ENCODE peak calls at places on chromosome 15, in seven cellular contexts. One of them, this sample, is unnamed.
A peak's percentile ranks its signal among the peaks of the same experiment; 100 is the strongest.

GRCh38 chr15:59013246-59013645 is 25.8 kb downstream of the RNF111 start:
- DNase-seq in spleen: no peak
- DNase-seq in psoas muscle: no peak
- DNase-seq in H1: no peak
- DNase-seq in H9: no peak
- DNase-seq in AG04450: no peak
- DNase-seq in naive thymus-derived CD4-positive, alpha-beta T cell: no peak
- DNase-seq in this sample: no peak

GRCh38 chr15:33256874-33257273 is 53.9 kb upstream of the RYR3 start:
- DNase-seq in H1: no peak
- DNase-seq in H9: no peak
- DNase-seq in AG04450: no peak
- DNase-seq in spleen: no peak
- DNase-seq in naive thymus-derived CD4-positive, alpha-beta T cell: no peak
- DNase-seq in psoas muscle: no peak
- DNase-seq in this sample: no peak

GRCh38 chr15:78211189-78211921 is 23.0 kb downstream of the ACSBG1 start:
- DNase-seq in H1: peak; percentile 30
- DNase-seq in spleen: peak; percentile 19
- DNase-seq in AG04450: no peak
- DNase-seq in psoas muscle: no peak
- DNase-seq in naive thymus-derived CD4-positive, alpha-beta T cell: no peak
- DNase-seq in H9: no peak
- DNase-seq in this sample: no peak

GRCh38 chr15:77493324-77493907 is 72.7 kb downstream of the HMG20A start:
- DNase-seq in H9: no peak
- DNase-seq in psoas muscle: no peak
- DNase-seq in naive thymus-derived CD4-positive, alpha-beta T cell: no peak
- DNase-seq in H1: no peak
- DNase-seq in AG04450: no peak
- DNase-seq in spleen: no peak
- DNase-seq in this sample: no peak

GRCh38 chr15:48577495-48577894 is 68.0 kb downstream of the FBN1 start:
- DNase-seq in AG04450: no peak
- DNase-seq in H9: no peak
- DNase-seq in psoas muscle: no peak
- DNase-seq in naive thymus-derived CD4-positive, alpha-beta T cell: no peak
- DNase-seq in spleen: no peak
- DNase-seq in H1: no peak
- DNase-seq in this sample: no peak

GRCh38 chr15:69298697-69299441 is at the start of gene PAQR5:
- DNase-seq in H1: peak; percentile 63
- DNase-seq in AG04450: no peak
- DNase-seq in psoas muscle: peak; percentile 31
- DNase-seq in naive thymus-derived CD4-positive, alpha-beta T cell: no peak
- DNase-seq in spleen: no peak
- DNase-seq in H9: peak; percentile 54
- DNase-seq in this sample: peak; percentile 35

GRCh38 chr15:45429974-45430792 is 51.8 kb upstream of the GATM start:
- DNase-seq in H9: peak; percentile 78
- DNase-seq in psoas muscle: peak; percentile 71
- DNase-seq in naive thymus-derived CD4-positive, alpha-beta T cell: peak; percentile 86
- DNase-seq in AG04450: peak; percentile 10
- DNase-seq in spleen: peak; percentile 94
- DNase-seq in H1: peak; percentile 98
- DNase-seq in this sample: peak; percentile 37

GRCh38 chr15:44580105-44580504 is 43.2 kb downstream of the EIF3J start:
- DNase-seq in naive thymus-derived CD4-positive, alpha-beta T cell: no peak
- DNase-seq in AG04450: no peak
- DNase-seq in spleen: no peak
- DNase-seq in H9: no peak
- DNase-seq in H1: no peak
- DNase-seq in psoas muscle: no peak
- DNase-seq in this sample: no peak

GRCh38 chr15:29682781-29683180 is 139.5 kb downstream of the TJP1 start:
- DNase-seq in H9: no peak
- DNase-seq in AG04450: no peak
- DNase-seq in H1: no peak
- DNase-seq in naive thymus-derived CD4-positive, alpha-beta T cell: no peak
- DNase-seq in spleen: no peak
- DNase-seq in psoas muscle: no peak
- DNase-seq in this sample: no peak

GRCh38 chr15:59501531-59502113 is 63.6 kb downstream of the FAM81A start:
- DNase-seq in psoas muscle: no peak
- DNase-seq in H1: peak; percentile 63
- DNase-seq in naive thymus-derived CD4-positive, alpha-beta T cell: no peak
- DNase-seq in AG04450: no peak
- DNase-seq in H9: peak; percentile 66
- DNase-seq in spleen: no peak
- DNase-seq in this sample: peak; percentile 37

GRCh38 chr15:65818927-65819562 is 27.0 kb upstream of the DENND4A start:
- DNase-seq in AG04450: no peak
- DNase-seq in spleen: no peak
- DNase-seq in H9: no peak
- DNase-seq in naive thymus-derived CD4-positive, alpha-beta T cell: peak; percentile 90
- DNase-seq in H1: no peak
- DNase-seq in psoas muscle: no peak
- DNase-seq in this sample: no peak

GRCh38 chr15:101504866-101505609 is 15.5 kb upstream of the PCSK6 start:
- DNase-seq in H1: peak; percentile 26
- DNase-seq in AG04450: no peak
- DNase-seq in H9: no peak
- DNase-seq in spleen: no peak
- DNase-seq in psoas muscle: no peak
- DNase-seq in naive thymus-derived CD4-positive, alpha-beta T cell: no peak
- DNase-seq in this sample: no peak

GRCh38 chr15:87873501-87873900 is 383.0 kb downstream of the NTRK3 start:
- DNase-seq in H1: no peak
- DNase-seq in AG04450: no peak
- DNase-seq in psoas muscle: no peak
- DNase-seq in H9: no peak
- DNase-seq in spleen: no peak
- DNase-seq in naive thymus-derived CD4-positive, alpha-beta T cell: no peak
- DNase-seq in this sample: no peak

GRCh38 chr15:50880651-50881114 is 27.8 kb upstream of the AP4E1 start:
- DNase-seq in psoas muscle: no peak
- DNase-seq in H9: no peak
- DNase-seq in spleen: no peak
- DNase-seq in naive thymus-derived CD4-positive, alpha-beta T cell: no peak
- DNase-seq in H1: no peak
- DNase-seq in AG04450: peak; percentile 43
- DNase-seq in this sample: no peak

GRCh38 chr15:35023794-35024193 is 35.7 kb upstream of the ZNF770 start:
- DNase-seq in psoas muscle: no peak
- DNase-seq in AG04450: no peak
- DNase-seq in H1: no peak
- DNase-seq in naive thymus-derived CD4-positive, alpha-beta T cell: no peak
- DNase-seq in H9: peak; percentile 46
- DNase-seq in spleen: no peak
- DNase-seq in this sample: no peak

GRCh38 chr15:41804361-41804760 is 23.5 kb upstream of the JMJD7 start:
- DNase-seq in H1: no peak
- DNase-seq in naive thymus-derived CD4-positive, alpha-beta T cell: no peak
- DNase-seq in psoas muscle: no peak
- DNase-seq in spleen: no peak
- DNase-seq in AG04450: no peak
- DNase-seq in H9: no peak
- DNase-seq in this sample: no peak

GRCh38 chr15:37045859-37046318 is 54.5 kb downstream of the MEIS2 start:
- DNase-seq in H9: peak; percentile 64
- DNase-seq in H1: peak; percentile 57
- DNase-seq in spleen: no peak
- DNase-seq in psoas muscle: no peak
- DNase-seq in naive thymus-derived CD4-positive, alpha-beta T cell: no peak
- DNase-seq in AG04450: no peak
- DNase-seq in this sample: peak; percentile 41

GRCh38 chr15:43165801-43166325 is 19.3 kb upstream of the CCNDBP1 start:
- DNase-seq in H1: no peak
- DNase-seq in AG04450: no peak
- DNase-seq in psoas muscle: no peak
- DNase-seq in naive thymus-derived CD4-positive, alpha-beta T cell: no peak
- DNase-seq in spleen: no peak
- DNase-seq in H9: no peak
- DNase-seq in this sample: no peak
- H3K27ac ChIP-seq in H1: no peak overlapping the region
- H3K27ac ChIP-seq in AG04450: no peak overlapping the region
- H3K27ac ChIP-seq in psoas muscle: no peak overlapping the region
- H3K27ac ChIP-seq in naive thymus-derived CD4-positive, alpha-beta T cell: no peak overlapping the region
- H3K27ac ChIP-seq in spleen: no peak overlapping the region
- H3K27ac ChIP-seq in H9: no peak overlapping the region
- H3K27ac ChIP-seq in this sample: no peak overlapping the region

DNA sequence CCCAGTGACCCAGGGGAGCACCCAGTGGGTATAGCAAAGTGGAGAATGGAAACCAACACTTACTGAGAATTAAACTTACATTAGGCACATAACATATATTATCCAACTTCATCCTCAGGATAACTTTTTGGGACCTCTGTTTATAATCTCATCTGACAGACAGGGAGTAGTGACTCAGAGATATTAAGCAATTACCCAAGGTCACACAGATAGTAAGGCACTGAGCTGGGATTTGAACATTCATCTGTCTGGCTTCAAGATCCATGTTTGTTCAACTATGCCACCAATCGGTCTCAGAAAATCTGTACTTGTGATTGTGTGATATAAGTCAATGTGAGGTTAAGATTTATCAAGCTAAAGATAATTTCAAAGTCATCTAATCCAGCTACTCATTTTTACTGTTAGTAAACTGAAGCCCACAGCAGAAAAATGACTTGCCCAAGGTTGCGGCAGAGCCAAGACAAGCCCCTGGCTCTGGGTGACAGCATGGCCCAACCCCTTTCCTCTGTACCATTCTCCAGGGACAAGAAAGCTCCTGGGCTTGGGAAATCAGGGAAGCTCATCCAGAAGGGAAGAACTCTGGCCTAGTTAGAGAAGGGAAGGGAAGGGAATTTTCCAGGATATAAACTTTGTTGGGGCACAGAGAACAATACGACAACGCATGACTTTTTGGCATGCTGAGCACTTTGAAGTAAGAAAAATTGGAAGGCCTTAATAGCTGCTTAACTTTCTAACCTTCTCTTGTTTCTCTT is 137.9 kb upstream of the SMAD3 start:
- DNase-seq in H9: peak; percentile 6
- DNase-seq in psoas muscle: no peak
- DNase-seq in spleen: no peak
- DNase-seq in H1: no peak
- DNase-seq in naive thymus-derived CD4-positive, alpha-beta T cell: no peak
- DNase-seq in AG04450: no peak
- DNase-seq in this sample: no peak
- H3K27ac ChIP-seq in H9: no peak overlapping the region
- H3K27ac ChIP-seq in psoas muscle: no peak overlapping the region
- H3K27ac ChIP-seq in spleen: no peak overlapping the region
- H3K27ac ChIP-seq in H1: no peak overlapping the region
- H3K27ac ChIP-seq in naive thymus-derived CD4-positive, alpha-beta T cell: no peak overlapping the region
- H3K27ac ChIP-seq in AG04450: no peak overlapping the region
- H3K27ac ChIP-seq in this sample: no peak overlapping the region

DNA sequence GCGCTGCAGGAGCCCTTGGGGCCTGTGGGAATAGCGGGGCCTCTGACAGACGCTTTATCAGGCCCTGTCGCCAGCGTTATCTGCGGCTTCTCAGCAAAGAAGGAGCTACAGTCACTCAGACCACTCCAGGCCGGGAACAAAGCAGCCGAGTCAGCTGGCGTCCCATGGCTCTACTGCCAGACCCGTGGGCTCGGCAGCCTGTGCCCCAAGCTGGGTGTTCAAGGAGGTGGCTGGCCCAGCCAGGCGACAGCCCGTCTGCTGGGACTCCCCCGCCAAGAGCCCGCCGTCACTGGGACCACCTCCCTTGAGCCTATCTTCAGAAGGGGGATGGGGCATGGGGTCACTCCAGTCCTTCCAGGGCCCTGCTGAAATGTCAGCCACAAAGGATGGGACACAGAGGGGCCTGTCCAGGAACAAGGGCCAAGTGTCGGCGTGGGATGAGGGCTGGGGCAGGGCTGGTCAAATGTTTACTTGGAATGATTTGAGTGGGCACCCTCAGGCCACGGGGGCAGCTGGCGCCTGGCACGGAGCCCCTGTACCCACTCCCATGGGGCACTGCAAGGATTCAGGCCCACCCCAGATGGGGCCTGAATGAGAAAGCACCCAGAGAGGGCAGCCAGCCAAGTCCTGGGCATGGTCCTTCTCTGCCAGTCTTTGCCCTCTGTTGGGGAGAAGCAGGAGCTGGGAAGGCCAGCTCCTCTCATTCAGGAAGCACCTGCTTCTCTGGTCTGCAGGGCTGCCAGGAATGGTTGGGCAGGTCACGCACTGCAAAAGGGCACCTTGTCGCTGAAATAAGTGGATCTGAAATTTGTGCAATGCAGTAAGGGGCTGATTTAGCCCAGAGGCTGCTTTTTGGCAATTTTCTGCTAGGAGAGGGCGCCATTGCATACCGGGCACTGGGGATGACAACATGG is 148.3 kb downstream of the SMAD6 start:
- DNase-seq in spleen: no peak
- DNase-seq in naive thymus-derived CD4-positive, alpha-beta T cell: no peak
- DNase-seq in H9: peak; percentile 28
- DNase-seq in AG04450: no peak
- DNase-seq in psoas muscle: no peak
- DNase-seq in H1: no peak
- DNase-seq in this sample: no peak
- H3K27ac ChIP-seq in spleen: no peak overlapping the region
- H3K27ac ChIP-seq in naive thymus-derived CD4-positive, alpha-beta T cell: no peak overlapping the region
- H3K27ac ChIP-seq in H9: no peak overlapping the region
- H3K27ac ChIP-seq in AG04450: no peak overlapping the region
- H3K27ac ChIP-seq in psoas muscle: no peak overlapping the region
- H3K27ac ChIP-seq in H1: no peak overlapping the region
- H3K27ac ChIP-seq in this sample: no peak overlapping the region

GRCh38 chr15:38745611-38746010 is 181.0 kb upstream of the RASGRP1 start:
- DNase-seq in H1: no peak
- DNase-seq in psoas muscle: no peak
- DNase-seq in H9: no peak
- DNase-seq in spleen: no peak
- DNase-seq in AG04450: no peak
- DNase-seq in naive thymus-derived CD4-positive, alpha-beta T cell: no peak
- DNase-seq in this sample: no peak
- H3K27ac ChIP-seq in H1: no peak overlapping the region
- H3K27ac ChIP-seq in psoas muscle: no peak overlapping the region
- H3K27ac ChIP-seq in H9: no peak overlapping the region
- H3K27ac ChIP-seq in spleen: no peak overlapping the region
- H3K27ac ChIP-seq in AG04450: no peak overlapping the region
- H3K27ac ChIP-seq in naive thymus-derived CD4-positive, alpha-beta T cell: no peak overlapping the region
- H3K27ac ChIP-seq in this sample: no peak overlapping the region

This sample was measured in iPS DF 6.9.